ENCODE peak calls at places on chromosomes 11 and 22, in four cellular contexts. G is keratinocyte, D is stomach, C is psoas muscle. U is an unnamed sample. For H3K4me1, the result is how much of the 10 kb centered on the place peaks cover.

GRCh38 chr11:78229106-78229505 is 40.4 kb downstream of the USP35 start:
- DNase-seq in G (no peak), C (no peak), D (no peak), U (no peak)

GRCh38 chr11:115721309-115722007 is 217.2 kb upstream of the CADM1 start:
- DNase-seq in C (no peak), G (no peak), D (no peak), U (no peak)

GRCh38 chr22:43910178-43910695 is 13.4 kb upstream of the PNPLA3 start:
- DNase-seq in G (no peak), D (no peak), C (no peak), U (no peak)

GRCh38 chr11:125679397-125679796 is 1.2 kb downstream of the ACRV1 start:
- DNase-seq in C (no peak), G (no peak), D (no peak), U (no peak)

GRCh38 chr11:2295971-2296912 is 5.5 kb downstream of the C11orf21 start:
- DNase-seq in D (no peak), C (peak), G (no peak), U (peak)

GRCh38 chr11:75597636-75598035 is 35.6 kb downstream of the SERPINH1 start:
- DNase-seq in C (no peak), D (no peak), G (no peak), U (no peak)

GRCh38 chr11:71131861-71132260 is 120.5 kb downstream of the SHANK2 start:
- DNase-seq in G (no peak), C (no peak), D (no peak), U (no peak)

GRCh38 chr11:2579315-2580060 is 120.3 kb downstream of the KCNQ1OT1 start:
- DNase-seq in D (peak), G (no peak), C (peak), U (no peak)

GRCh38 chr11:120746836-120747609 is 235.5 kb downstream of the GRIK4 start:
- DNase-seq in D (no peak), C (no peak), G (peak), U (no peak)

GRCh38 chr11:75480890-75481190 is 44.9 kb downstream of the GDPD5 start:
- DNase-seq in D (no peak), G (no peak), C (no peak), U (no peak)

GRCh38 chr11:47378011-47378835 is at the start of gene SPI1:
- DNase-seq in C (peak), G (no peak), D (peak), U (peak)

GRCh38 chr11:20042717-20043392 is 117.4 kb downstream of the DBX1 start:
- DNase-seq in G (no peak), C (no peak), D (no peak), U (no peak)

GRCh38 chr11:14318581-14318981 is 40.4 kb downstream of the RRAS2 start:
- DNase-seq in C (no peak), D (no peak), G (no peak), U (no peak)

GRCh38 chr11:112478806-112479205 is 218.1 kb upstream of the PLET1 start:
- DNase-seq in C (no peak), G (no peak), D (no peak), U (no peak)

GRCh38 chr22:43723816-43724215 is 88.3 kb downstream of the EFCAB6 start:
- DNase-seq in G (no peak), C (no peak), D (no peak), U (no peak)

GRCh38 chr11:123585206-123585605 is 69.2 kb downstream of the SCN3B start:
- DNase-seq in C (peak), D (peak), G (no peak), U (peak)

GRCh38 chr22:24289781-24290181 is 19.1 kb downstream of the SPECC1L start:
- DNase-seq in D (no peak), C (no peak), G (no peak), U (no peak)

GRCh38 chr11:10529279-10529678 is 11.7 kb downstream of the RNF141 start:
- DNase-seq in G (no peak), D (no peak), C (no peak), U (no peak)

GRCh38 chr11:97883086-97883485 is 1137.7 kb upstream of the CNTN5 start:
- DNase-seq in D (no peak), G (no peak), C (no peak), U (no peak)

GRCh38 chr11:2530131-2530854 is 85.5 kb downstream of the KCNQ1 start:
- DNase-seq in C (peak), D (no peak), G (no peak), U (no peak)

GRCh38 chr11:73978576-73979086 is 4.0 kb downstream of the UCP2 start:
- DNase-seq in D (no peak), C (peak), G (no peak), U (no peak)

GRCh38 chr11:27234961-27235360 is 128.1 kb downstream of the CCDC34 start:
- DNase-seq in D (no peak), G (no peak), C (no peak), U (no peak)

GRCh38 chr22:39097098-39098020 is at the start of gene APOBEC3H:
- DNase-seq in C (peak), G (peak), D (no peak), U (peak)

GRCh38 chr11:70413151-70413550 is 14.8 kb downstream of the CTTN start:
- DNase-seq in C (no peak), D (no peak), G (no peak), U (peak)

GRCh38 chr22:46149493-46149997 is 781 bp upstream of the PPARA start:
- DNase-seq in D (peak), G (no peak), C (peak), U (peak)

GRCh38 chr11:86523738-86524602 is 148.4 kb downstream of the ME3 start:
- DNase-seq in D (peak), G (peak), C (no peak), U (no peak)

GRCh38 chr11:57277845-57278720 is 41.0 kb upstream of the APLNR start:
- DNase-seq in C (peak), D (peak), G (no peak), U (peak)

GRCh38 chr22:49934891-49935557 is 16.6 kb downstream of the CRELD2 start:
- DNase-seq in D (peak), G (no peak), C (peak), U (peak)

GRCh38 chr11:64120951-64121569 is 44.9 kb downstream of the MACROD1 start:
- DNase-seq in G (peak), D (no peak), C (peak), U (no peak)

GRCh38 chr11:43010042-43010441 is 301.8 kb upstream of the API5 start:
- DNase-seq in D (no peak), C (no peak), G (no peak), U (no peak)

GRCh38 chr11:69383946-69384547 is 90.1 kb downstream of the MYEOV start:
- DNase-seq in C (no peak), G (no peak), D (no peak), U (peak)

GRCh38 chr11:34468209-34468841 is 29.6 kb downstream of the CAT start:
- DNase-seq in G (no peak), C (no peak), D (peak), U (peak)

GRCh38 chr22:19814428-19814827 is 40.2 kb downstream of the GNB1L start:
- DNase-seq in G (no peak), C (no peak), D (peak), U (no peak)

GRCh38 chr22:26401726-26402125 is 27.3 kb upstream of the ASPHD2 start:
- DNase-seq in C (no peak), G (no peak), D (no peak), U (peak)
- H3K27ac ChIP-seq in C (no peak), G (no peak), D (no peak), U (no peak)

DNA sequence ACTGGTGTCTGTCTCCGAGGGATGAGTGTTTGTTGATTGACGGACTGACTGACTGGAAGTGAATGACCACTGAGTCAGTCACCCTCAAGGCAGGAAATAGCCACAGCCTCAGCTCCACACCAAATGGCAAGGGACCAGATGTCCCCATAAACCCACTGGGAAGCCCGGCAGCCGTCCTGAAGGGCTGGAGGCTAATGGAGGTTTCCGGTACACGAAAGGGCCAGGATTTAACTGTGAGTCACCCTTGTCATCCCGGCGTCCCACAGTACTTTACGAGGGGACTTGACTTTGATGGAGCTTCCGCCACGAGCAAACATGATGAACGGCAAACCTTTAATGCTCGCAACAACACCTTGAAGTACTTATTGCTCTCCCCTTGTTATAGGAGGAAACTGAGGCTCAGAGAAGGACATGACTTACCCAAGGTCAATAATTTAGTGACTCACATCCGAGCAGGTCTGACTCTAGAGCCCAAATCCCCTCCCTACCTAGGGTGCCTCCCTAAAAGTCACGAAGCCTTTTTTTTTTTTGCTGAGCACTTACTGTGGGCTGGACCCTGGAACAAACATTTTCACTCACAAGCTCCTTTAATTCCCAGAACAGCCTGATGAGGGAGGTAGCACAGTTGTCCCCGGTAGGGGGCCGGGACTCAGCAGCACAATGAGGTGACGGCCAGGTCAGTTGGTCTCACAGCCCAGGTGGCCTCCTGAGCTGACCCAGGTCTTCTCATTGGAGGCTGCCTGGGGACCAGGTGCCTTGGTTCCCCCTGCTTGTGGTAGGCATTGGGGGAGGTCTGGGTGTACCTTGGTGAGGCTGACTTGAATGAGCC is 25.2 kb upstream of the GCAT start:
- DNase-seq in C (no peak), D (no peak), G (no peak), U (no peak)
- H3K4me1 ChIP-seq in C (under half), D (under half), G (under half), U (under half)

GRCh38 chr11:62726156-62727006 is 876 bp downstream of the HNRNPUL2 start:
- DNase-seq in D (no peak), C (no peak), G (no peak), U (no peak)

GRCh38 chr11:62727833-62728721 is at the start of gene TTC9C:
- DNase-seq in C (peak), D (peak), G (peak), U (peak)

GRCh38 chr11:62725686-62726085 is 1.6 kb downstream of the HNRNPUL2 start:
- DNase-seq in C (no peak), D (no peak), G (no peak), U (no peak)

GRCh38 chr11:62724171-62724570 is 3.1 kb downstream of the HNRNPUL2 start:
- DNase-seq in D (no peak), C (no peak), G (no peak), U (no peak)

GRCh38 chr11:62727007-62727832 is at the start of gene HNRNPUL2:
- DNase-seq in D (peak), G (peak), C (peak), U (peak)
- H3K27ac ChIP-seq in D (peak), G (peak), C (peak), U (peak)

DNA sequence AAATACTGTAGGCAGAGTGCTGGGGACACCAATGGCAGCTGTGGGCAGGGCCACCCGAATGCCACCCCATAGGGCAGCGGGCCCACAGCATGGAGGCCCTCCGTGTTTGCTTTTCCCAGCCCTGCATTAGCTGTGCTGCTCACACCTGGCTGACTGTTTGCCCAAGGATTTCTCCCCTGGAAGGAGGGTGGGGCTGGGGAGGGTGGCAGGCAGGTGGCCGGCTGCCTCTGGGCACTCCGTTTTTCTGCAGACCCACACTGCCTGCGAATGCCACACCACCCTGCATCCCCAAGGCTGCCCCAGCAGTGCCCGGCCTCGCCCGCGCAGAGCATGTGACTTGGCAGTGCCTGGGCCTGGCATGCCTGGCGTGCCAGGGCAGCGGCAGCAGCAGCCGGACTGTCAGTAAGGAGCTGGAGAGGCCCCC is 19.6 kb downstream of the DAGLA start:
- DNase-seq in D (peak), G (no peak), C (peak), U (peak)
- H3K4me1 ChIP-seq in D (half or more), G (under half), C (half or more), U (half or more)